ENCODE peak calls at places on chromosomes 6 and 20, in four cellular contexts. V is amygdala; U is stimulated activated CD4-positive, alpha-beta T cell treated with anti-CD3 and anti-CD28 coated beads, Interleukin-12 subunit alpha, Interleukin-12 subunit beta, amount 100 ng/mL, for 4 hours; K is activated naive CD8-positive, alpha-beta T cell treated with anti-CD3 and anti-CD28 coated beads, Interleukin-2, amount 10 ng/mL, durations not matched to agents 7 days and 5 days. M is an unnamed sample.

GRCh38 chr6:29627762-29628418 is 5.1 kb downstream of the GABBR1 start:
- DNase-seq in K (peak; percentile 49), V (peak; percentile 79), U (peak; percentile 58), M (no peak)

GRCh38 chr6:36751091-36751490 is 53.5 kb downstream of the RAB44 start:
- DNase-seq in V (no peak), K (no peak), U (no peak), M (no peak)

GRCh38 chr6:12049165-12049564 is 37.1 kb downstream of the HIVEP1 start:
- DNase-seq in V (no peak), K (no peak), U (no peak), M (no peak)

GRCh38 chr20:7540018-7540417 is 400.2 kb downstream of the HAO1 start:
- DNase-seq in V (no peak), K (no peak), U (no peak), M (no peak)

GRCh38 chr6:36038120-36038876 is 10.7 kb downstream of the MAPK14 start:
- DNase-seq in U (no peak), K (no peak), V (no peak), M (no peak)

GRCh38 chr6:149636116-149636515 is 12.4 kb downstream of the KATNA1 start:
- DNase-seq in V (no peak), K (no peak), U (no peak), M (no peak)

GRCh38 chr20:44154521-44155001 is 32.4 kb downstream of the JPH2 start:
- DNase-seq in U (no peak), K (no peak), V (no peak), M (no peak)

GRCh38 chr6:166104107-166104506 is 63.5 kb downstream of the TBXT start:
- DNase-seq in K (no peak), V (no peak), U (no peak), M (no peak)

GRCh38 chr6:38144365-38144764 is 324.8 kb downstream of the ZFAND3 start:
- DNase-seq in V (no peak), U (no peak), K (no peak), M (no peak)

M was measured in activated T-helper 2 cell treated with anti-CD3 and anti-CD28 coated beads, Interferon-gamma antibody, Interleukin-2, Interleukin-4, amounts not matched to agents 10 μg/mL and 5 μg/mL and 100 μg/mL, durations not matched to agents 14 hours and 24 hours and 36 hours.